ENCODE peak calls at places on chromosome 2, in nine cellular contexts. C is HTR-8/SVneo, V is C1 segment of cervical spinal cord, G is iPS DF 19.7, J is ACHN, F is dorsolateral prefrontal cortex, K is nephron progenitor cell, E is HEK293T, Q is choroid plexus epithelial cell. S is an unnamed sample.

GRCh38 chr2:121429119-121429903 is 101.4 kb upstream of the RNU4ATAC start:
- DNase-seq in F (no peak), G (no peak), K (no peak), V (no peak), Q (peak; percentile 50), J (no peak), C (no peak), E (no peak), S (no peak)

GRCh38 chr2:34316788-34317187 is 717.7 kb upstream of the FAM98A start:
- DNase-seq in K (no peak), E (no peak), Q (no peak), F (no peak), J (no peak), G (no peak), C (no peak), V (no peak), S (no peak)

GRCh38 chr2:233079953-233080835 is 20.1 kb downstream of the INPP5D start:
- DNase-seq in C (no peak), G (no peak), Q (no peak), V (no peak), E (no peak), F (no peak), J (no peak), K (no peak), S (no peak)

GRCh38 chr2:52686935-52687334 is 1080.7 kb upstream of the CHAC2 start:
- DNase-seq in C (no peak), V (no peak), F (no peak), E (no peak), J (no peak), Q (peak; percentile 6), K (no peak), G (no peak), S (no peak)

GRCh38 chr2:196697825-196698224 is 58.3 kb downstream of the CCDC150 start:
- DNase-seq in G (no peak), V (no peak), K (no peak), C (no peak), F (no peak), J (no peak), Q (no peak), E (no peak), S (no peak)

GRCh38 chr2:223930002-223930976 is 14.8 kb downstream of the WDFY1 start:
- DNase-seq in J (no peak), G (no peak), Q (peak; percentile 57), F (peak; percentile 79), C (no peak), E (peak; percentile 21), K (no peak), V (peak; percentile 78), S (no peak)

GRCh38 chr2:47389692-47390091 is 13.3 kb upstream of the MSH2 start:
- DNase-seq in V (no peak), K (no peak), E (no peak), F (no peak), J (no peak), Q (no peak), C (no peak), G (no peak), S (no peak)

GRCh38 chr2:181812106-181812745 is 79.3 kb upstream of the ITPRID2 start:
- DNase-seq in V (no peak), E (no peak), F (no peak), Q (peak; percentile 44), J (no peak), C (no peak), K (no peak), G (no peak), S (no peak)

GRCh38 chr2:201158111-201158929 is 24.6 kb upstream of the CASP10 start:
- DNase-seq in F (peak; percentile 55), V (peak; percentile 77), Q (peak; percentile 91), C (peak; percentile 77), K (peak; percentile 41), G (no peak), E (peak; percentile 71), J (peak; percentile 85), S (peak; percentile 61)

GRCh38 chr2:12389354-12390045 is 327.2 kb upstream of the TRIB2 start:
- DNase-seq in C (no peak), K (no peak), F (no peak), V (no peak), E (no peak), J (no peak), Q (peak; percentile 31), G (no peak), S (no peak)

GRCh38 chr2:84202166-84202565 is 256.9 kb downstream of the SUCLG1 start:
- DNase-seq in Q (no peak), V (no peak), K (no peak), J (no peak), C (no peak), E (no peak), F (no peak), G (no peak), S (no peak)

GRCh38 chr2:165251361-165251760 is 12.1 kb downstream of the SCN2A start:
- DNase-seq in G (no peak), J (no peak), V (no peak), C (no peak), E (no peak), F (no peak), K (no peak), Q (no peak), S (no peak)

GRCh38 chr2:106192752-106193490 is 1.2 kb downstream of the UXS1 start:
- DNase-seq in G (no peak), C (peak; percentile 34), E (peak; percentile 26), Q (peak; percentile 98), K (no peak), F (no peak), J (peak; percentile 62), V (no peak), S (peak; percentile 18)

GRCh38 chr2:25559148-25559547 is 114.2 kb downstream of the DTNB start:
- DNase-seq in E (no peak), C (no peak), Q (no peak), F (no peak), K (no peak), J (no peak), V (no peak), G (no peak), S (no peak)

GRCh38 chr2:72182547-72183460 is 35.1 kb upstream of the CYP26B1 start:
- DNase-seq in V (no peak), E (no peak), K (no peak), Q (no peak), F (no peak), J (no peak), G (no peak), C (no peak), S (no peak)

GRCh38 chr2:128545829-128546228 is 227.2 kb upstream of the HS6ST1 start:
- DNase-seq in F (no peak), V (no peak), J (no peak), Q (no peak), C (no peak), K (no peak), G (no peak), E (no peak), S (no peak)

GRCh38 chr2:62443471-62443870 is 62.5 kb downstream of the TMEM17 start:
- DNase-seq in F (no peak), E (no peak), V (no peak), Q (no peak), G (no peak), C (no peak), K (no peak), J (no peak), S (no peak)

GRCh38 chr2:216299130-216299529 is 73.2 kb downstream of the MARCHF4 start:
- DNase-seq in Q (no peak), V (no peak), E (no peak), C (no peak), F (no peak), G (no peak), K (no peak), J (no peak), S (no peak)

GRCh38 chr2:118614856-118615255 is 232.6 kb downstream of the EN1 start:
- DNase-seq in C (no peak), G (no peak), F (no peak), V (no peak), K (no peak), E (no peak), Q (peak; percentile 23), J (no peak), S (no peak)

GRCh38 chr2:121707344-121707919 is 29.2 kb downstream of the NIFK start:
- DNase-seq in Q (no peak), V (no peak), C (no peak), F (no peak), J (peak; percentile 77), G (no peak), K (peak; percentile 10), E (no peak), S (no peak)

GRCh38 chr2:171287036-171287435 is 126.3 kb upstream of the TLK1 start:
- DNase-seq in Q (no peak), J (no peak), G (no peak), E (no peak), K (no peak), F (no peak), C (no peak), V (no peak), S (no peak)

GRCh38 chr2:150462772-150463171 is 24.7 kb downstream of the RND3 start:
- DNase-seq in K (no peak), C (no peak), J (no peak), F (no peak), E (no peak), G (no peak), V (no peak), Q (no peak), S (no peak)

GRCh38 chr2:33344230-33344629 is 132.2 kb upstream of the RASGRP3 start:
- DNase-seq in V (no peak), K (no peak), G (no peak), F (no peak), Q (no peak), C (no peak), E (no peak), J (no peak), S (no peak)

GRCh38 chr2:72562451-72563153 is 263.2 kb downstream of the EXOC6B start:
- DNase-seq in V (no peak), C (no peak), J (peak; percentile 36), E (no peak), G (no peak), F (no peak), K (no peak), Q (peak; percentile 44), S (no peak)

S was measured in HCT116.